ENCODE peak calls at places on chromosome 20, in nine cellular contexts. H, P, M, G, J, I, B, T and A are unnamed samples.

GRCh38 chr20:38321959-38322598 is 18.1 kb downstream of the BPI start:
- DNase-seq in T (peak), M (peak), G (no peak), P (peak), J (no peak), B (peak), I (peak), H (no peak), A (no peak)

GRCh38 chr20:53617791-53618489 is 24.3 kb upstream of the ZNF217 start:
- DNase-seq in P (no peak), G (peak), M (no peak), H (no peak), B (no peak), T (no peak), J (no peak), I (peak), A (no peak)

GRCh38 chr20:19885981-19886665 is 128.1 kb downstream of the RIN2 start:
- DNase-seq in M (no peak), J (no peak), G (peak), T (peak), H (peak), I (peak), P (no peak), B (peak), A (no peak)

GRCh38 chr20:63408684-63409046 is 47.5 kb upstream of the CHRNA4 start:
- DNase-seq in M (no peak), G (no peak), J (no peak), H (no peak), B (no peak), T (no peak), P (no peak), I (no peak), A (no peak)

GRCh38 chr20:44137210-44137781 is 49.7 kb downstream of the JPH2 start:
- DNase-seq in I (no peak), M (peak), B (peak), T (no peak), P (no peak), H (no peak), J (no peak), G (no peak), A (no peak)

GRCh38 chr20:23100021-23100753 is 14.1 kb upstream of the CD93 start:
- DNase-seq in T (no peak), H (no peak), P (no peak), J (no peak), I (no peak), G (peak), B (no peak), M (no peak), A (no peak)

GRCh38 chr20:63519765-63520593 is 586 bp upstream of the PPDPF start:
- DNase-seq in J (peak), I (no peak), P (peak), M (no peak), B (peak), H (peak), G (peak), T (no peak), A (no peak)

GRCh38 chr20:9508240-9508661 is 6.1 kb upstream of the LAMP5 start:
- DNase-seq in I (no peak), P (no peak), J (no peak), T (no peak), B (no peak), G (no peak), M (no peak), H (no peak), A (no peak)

GRCh38 chr20:64146301-64146935 is 17.8 kb upstream of the MYT1 start:
- DNase-seq in M (no peak), T (no peak), G (no peak), I (no peak), B (no peak), J (no peak), P (no peak), H (no peak), A (no peak)

GRCh38 chr20:1945660-1946059 is 48.2 kb downstream of the PDYN start:
- DNase-seq in T (no peak), B (no peak), H (no peak), P (no peak), I (no peak), M (no peak), G (no peak), J (no peak), A (no peak)

GRCh38 chr20:54980321-54980960 is 505.0 kb downstream of the DOK5 start:
- DNase-seq in J (no peak), H (no peak), M (peak), P (peak), I (no peak), G (no peak), B (peak), T (peak), A (no peak)

GRCh38 chr20:62952373-62953166 is at the start of gene SLC17A9:
- DNase-seq in M (no peak), J (peak), I (peak), H (peak), G (no peak), P (no peak), T (peak), B (peak), A (no peak)

GRCh38 chr20:10498196-10498595 is 63.1 kb downstream of the SLX4IP start:
- DNase-seq in H (no peak), J (no peak), G (no peak), T (no peak), M (no peak), B (no peak), P (no peak), I (no peak), A (no peak)

GRCh38 chr20:13058666-13059389 is 50.1 kb downstream of the SPTLC3 start:
- DNase-seq in I (no peak), T (no peak), M (no peak), J (no peak), G (no peak), H (no peak), P (no peak), B (no peak), A (no peak)

GRCh38 chr20:37081717-37082289 is 14.0 kb downstream of the RBL1 start:
- DNase-seq in J (peak), B (no peak), G (no peak), P (no peak), I (no peak), M (peak), T (peak), H (no peak), A (peak)

GRCh38 chr20:43840382-43841070 is 74.1 kb upstream of the TOX2 start:
- DNase-seq in M (peak), G (no peak), T (peak), P (no peak), J (peak), B (no peak), I (no peak), H (no peak), A (peak)

GRCh38 chr20:43541214-43541613 is 17.6 kb upstream of the SGK2 start:
- DNase-seq in H (no peak), J (no peak), G (peak), I (no peak), M (no peak), P (no peak), B (no peak), T (peak), A (no peak)

GRCh38 chr20:31811796-31812728 is 7.1 kb upstream of the MYLK2 start:
- DNase-seq in G (no peak), H (no peak), T (peak), P (peak), M (peak), I (peak), J (no peak), B (peak), A (no peak)

DNA sequence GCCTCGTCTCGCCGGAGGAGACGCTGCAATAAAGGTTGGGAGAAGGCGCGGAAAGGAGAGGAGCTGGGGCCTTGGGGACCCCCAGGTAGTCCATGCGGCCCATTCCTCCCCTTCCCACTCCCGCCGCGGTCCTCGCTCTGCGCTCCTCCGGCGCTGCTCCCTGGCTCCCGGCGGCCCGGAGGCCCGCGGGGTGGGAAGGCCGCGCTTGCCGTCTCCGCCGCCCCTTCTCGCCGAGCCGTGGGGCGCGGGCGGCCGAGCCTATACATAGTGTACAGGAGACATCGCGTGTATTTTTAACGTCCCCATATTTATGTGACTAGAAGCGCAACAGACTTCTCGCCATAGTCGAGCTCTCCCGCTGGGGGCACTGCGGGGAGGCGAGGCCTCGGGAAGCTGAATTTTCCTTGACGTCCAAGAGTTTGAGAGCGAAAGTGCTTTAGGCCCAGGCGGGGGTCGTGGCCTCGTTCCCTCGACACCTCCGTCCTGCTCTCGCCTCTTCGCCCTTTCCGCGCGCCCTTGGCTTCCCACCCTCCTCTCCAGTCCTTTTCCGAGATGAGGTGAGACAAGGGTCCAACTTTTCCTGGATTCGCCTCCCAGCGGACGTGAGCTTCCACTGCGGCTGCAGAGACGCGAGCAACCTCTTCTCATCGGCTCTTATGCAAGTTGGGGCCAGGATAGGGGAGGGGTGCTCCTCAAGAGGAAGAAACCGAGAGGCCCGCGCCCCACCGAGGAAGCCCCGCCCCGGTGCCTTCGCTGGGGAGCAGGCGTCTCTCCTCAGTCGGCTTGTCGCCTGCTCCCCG is 29.0 kb downstream of the SLC12A5 start:
- DNase-seq in H (peak), G (no peak), B (peak), I (peak), T (peak), M (peak), P (peak), J (no peak), A (peak)
- TF ChIP-seq CTCF in H (no peak), G (no peak), B (peak), I (no peak), T (peak), M (peak), P (peak), J (no peak), A (peak)

GRCh38 chr20:56805966-56806365 is 176.9 kb downstream of the TFAP2C start:
- DNase-seq in P (no peak), J (no peak), H (no peak), B (no peak), G (no peak), I (no peak), T (no peak), M (no peak), A (no peak)
- TF ChIP-seq CTCF in P (no peak), J (no peak), H (no peak), B (no peak), G (no peak), I (no peak), T (no peak), M (no peak), A (no peak)

DNA sequence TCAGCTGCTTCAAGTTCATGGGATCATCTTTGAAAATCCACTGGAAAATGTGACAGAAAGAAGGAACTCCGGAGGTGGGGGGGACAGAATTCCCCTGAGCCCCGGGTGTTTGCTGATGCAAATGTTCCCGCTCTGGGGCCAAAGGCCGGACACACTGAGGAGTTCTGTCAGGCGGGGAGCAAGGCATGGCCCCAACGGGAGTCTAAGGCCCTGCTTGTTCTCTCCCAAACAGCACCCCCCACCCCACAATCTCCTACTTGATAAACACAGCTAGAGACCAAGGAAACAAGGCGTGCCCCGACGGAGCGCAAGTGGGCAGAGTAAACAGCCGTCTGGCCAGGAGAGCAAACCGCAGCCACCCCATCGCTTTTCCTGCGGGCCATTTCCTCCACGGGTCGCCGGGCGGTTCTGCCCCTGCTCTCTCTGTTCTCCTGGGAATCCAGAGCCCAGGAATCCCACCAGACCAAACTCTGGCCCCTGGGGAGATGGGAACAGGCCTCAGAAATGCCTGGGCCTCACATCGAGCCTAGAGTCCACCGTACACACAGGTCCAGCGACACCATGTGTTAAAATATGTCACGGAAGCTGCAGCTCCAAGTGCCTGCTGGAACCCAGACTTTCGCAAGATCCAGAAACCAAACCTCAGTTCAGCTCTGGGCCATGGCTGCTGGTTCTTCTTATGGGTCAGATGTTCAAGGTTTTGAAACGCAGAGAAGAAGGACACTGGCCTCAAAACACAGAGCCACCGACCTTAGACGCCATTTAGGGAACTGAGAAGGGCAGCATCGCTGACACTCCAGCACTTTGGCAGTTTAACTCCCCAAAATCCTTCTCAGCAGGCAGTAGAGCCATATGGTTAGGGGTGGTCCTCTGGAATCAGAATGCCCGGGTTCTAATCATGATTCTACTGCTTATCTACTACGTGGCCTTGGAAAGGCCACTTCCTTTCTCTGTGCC is 104.2 kb downstream of the PREX1 start:
- DNase-seq in M (peak), I (peak), B (no peak), G (no peak), P (peak), T (no peak), J (no peak), H (peak), A (peak)
- TF ChIP-seq CTCF in M (peak), I (no peak), B (no peak), G (no peak), P (no peak), T (no peak), J (no peak), H (no peak), A (peak)

GRCh38 chr20:16684416-16684815 is 45.4 kb upstream of the SNRPB2 start:
- DNase-seq in I (no peak), B (no peak), M (no peak), P (no peak), G (no peak), H (no peak), T (no peak), J (no peak), A (no peak)
- TF ChIP-seq CTCF in I (no peak), B (no peak), M (no peak), P (no peak), G (no peak), H (no peak), T (no peak), J (no peak), A (no peak)

GRCh38 chr20:41537865-41538264 is 80.3 kb downstream of the CHD6 start:
- DNase-seq in P (no peak), T (no peak), B (no peak), M (no peak), G (no peak), J (no peak), H (no peak), I (no peak), A (no peak)

GRCh38 chr20:41540916-41541315 is 77.3 kb downstream of the CHD6 start:
- DNase-seq in P (no peak), J (no peak), B (no peak), I (no peak), T (peak), M (no peak), G (no peak), H (no peak), A (no peak)

GRCh38 chr20:41544472-41544871 is 73.7 kb downstream of the CHD6 start:
- DNase-seq in B (no peak), T (no peak), J (no peak), G (no peak), H (no peak), M (no peak), I (no peak), P (no peak), A (no peak)

GRCh38 chr20:41538810-41539596 is 79.2 kb downstream of the CHD6 start:
- DNase-seq in G (no peak), B (no peak), T (no peak), P (no peak), J (no peak), M (no peak), H (no peak), I (no peak), A (no peak)

GRCh38 chr20:41540459-41540858 is 77.7 kb downstream of the CHD6 start:
- DNase-seq in P (no peak), G (no peak), H (no peak), T (no peak), J (no peak), M (no peak), B (no peak), I (no peak), A (no peak)
- TF ChIP-seq CTCF in P (no peak), G (no peak), H (no peak), T (no peak), J (no peak), M (no peak), B (no peak), I (no peak), A (no peak)

GRCh38 chr20:57048027-57048869 is 218.2 kb downstream of the BMP7 start:
- DNase-seq in P (peak), I (peak), B (peak), H (no peak), T (peak), M (peak), J (peak), G (peak), A (no peak)
- TF ChIP-seq CTCF in P (peak), I (peak), B (peak), H (no peak), T (peak), M (peak), J (peak), G (peak), A (peak)